ENCODE peak calls at places on chromosome 4, in seven cellular contexts. B, Z, I, U, M, C and A are unnamed samples.

GRCh38 chr4:112185740-112186670 is 40.8 kb downstream of the FAM241A start:
- DNase-seq in C (no peak), Z (no peak), U (no peak), M (no peak), B (no peak), I (no peak), A (no peak)

GRCh38 chr4:152935138-152935537 is 985 bp upstream of the FHDC1 start:
- DNase-seq in B (peak; percentile 65), Z (no peak), M (no peak), I (no peak), C (no peak), U (peak; percentile 82), A (no peak)

GRCh38 chr4:165506780-165507305 is 128.0 kb downstream of the CPE start:
- DNase-seq in B (no peak), U (no peak), Z (no peak), M (no peak), C (peak; percentile 20), I (no peak), A (no peak)

GRCh38 chr4:103915224-103915869 is 195.6 kb upstream of the TACR3 start:
- DNase-seq in M (no peak), Z (no peak), B (no peak), C (peak; percentile 1), U (no peak), I (no peak), A (peak; percentile 4)

GRCh38 chr4:88027611-88028608 is 20.5 kb downstream of the PKD2 start:
- DNase-seq in U (no peak), M (no peak), C (peak; percentile 95), B (no peak), I (no peak), Z (peak; percentile 91), A (peak; percentile 72)

GRCh38 chr4:7052923-7053715 is 9.9 kb downstream of the TADA2B start:
- DNase-seq in Z (no peak), I (no peak), U (no peak), M (no peak), C (peak; percentile 44), B (no peak), A (no peak)

GRCh38 chr4:95317124-95317820 is 231.5 kb downstream of the UNC5C start:
- DNase-seq in I (no peak), C (no peak), B (no peak), M (no peak), U (no peak), Z (no peak), A (no peak)

GRCh38 chr4:96521046-96521536 is 681.2 kb downstream of the PDHA2 start:
- DNase-seq in I (no peak), B (no peak), Z (no peak), C (no peak), M (no peak), U (no peak), A (no peak)

GRCh38 chr4:101415962-101416361 is 68.6 kb upstream of the PPP3CA start:
- DNase-seq in U (no peak), C (no peak), Z (no peak), M (no peak), B (no peak), I (no peak), A (no peak)

GRCh38 chr4:37873383-37873782 is 17.5 kb upstream of the TBC1D1 start:
- DNase-seq in M (no peak), B (no peak), C (peak; percentile 64), Z (peak; percentile 22), U (no peak), I (no peak), A (peak; percentile 68)

GRCh38 chr4:6263541-6264540 is 5.8 kb upstream of the WFS1 start:
- DNase-seq in I (no peak), U (no peak), B (peak; percentile 57), C (peak; percentile 46), Z (no peak), M (peak; percentile 17), A (no peak)

GRCh38 chr4:2469192-2469984 is 482 bp downstream of the RNF4 start:
- DNase-seq in I (no peak), M (peak; percentile 78), C (peak; percentile 42), B (peak; percentile 33), Z (no peak), U (peak; percentile 67), A (peak; percentile 41)

GRCh38 chr4:157115613-157116340 is 39.8 kb downstream of the GLRB start:
- DNase-seq in I (no peak), Z (no peak), M (no peak), B (no peak), U (no peak), C (peak; percentile 87), A (peak; percentile 36)

GRCh38 chr4:174138616-174139015 is 144.9 kb downstream of the FBXO8 start:
- DNase-seq in Z (no peak), M (no peak), U (no peak), I (no peak), C (no peak), B (no peak), A (no peak)

GRCh38 chr4:119646347-119647071 is 17.9 kb upstream of the PDE5A start:
- DNase-seq in C (peak; percentile 81), B (no peak), Z (no peak), M (no peak), I (no peak), U (no peak), A (no peak)

GRCh38 chr4:68129793-68130192 is at the start of gene TMPRSS11F:
- DNase-seq in B (peak; percentile 56), U (no peak), C (no peak), Z (peak; percentile 96), M (no peak), I (no peak), A (peak; percentile 52)

GRCh38 chr4:82864336-82865001 is 26.5 kb downstream of the SEC31A start:
- DNase-seq in I (no peak), M (no peak), B (no peak), C (no peak), U (no peak), Z (no peak), A (no peak)

GRCh38 chr4:164509951-164510350 is 244.0 kb upstream of the SMIM31 start:
- DNase-seq in I (no peak), M (no peak), U (no peak), Z (no peak), C (peak; percentile 16), B (no peak), A (peak; percentile 35)

GRCh38 chr4:26061248-26061986 is 147.4 kb downstream of the SMIM20 start:
- DNase-seq in Z (no peak), U (no peak), B (peak; percentile 31), I (no peak), M (no peak), C (peak; percentile 40), A (peak; percentile 23)

GRCh38 chr4:2794707-2795557 is 2.0 kb downstream of the SH3BP2 start:
- DNase-seq in Z (no peak), C (peak; percentile 84), I (peak; percentile 30), B (no peak), U (peak; percentile 61), M (no peak), A (no peak)

GRCh38 chr4:128549636-128550035 is 259.9 kb upstream of the JADE1 start:
- DNase-seq in M (no peak), C (no peak), U (no peak), I (no peak), B (no peak), Z (no peak), A (no peak)
- H3K27ac ChIP-seq in M (no peak overlapping the region), C (no peak overlapping the region), U (no peak overlapping the region), I (no peak overlapping the region), B (no peak overlapping the region), Z (no peak overlapping the region), A (no peak overlapping the region)

DNA sequence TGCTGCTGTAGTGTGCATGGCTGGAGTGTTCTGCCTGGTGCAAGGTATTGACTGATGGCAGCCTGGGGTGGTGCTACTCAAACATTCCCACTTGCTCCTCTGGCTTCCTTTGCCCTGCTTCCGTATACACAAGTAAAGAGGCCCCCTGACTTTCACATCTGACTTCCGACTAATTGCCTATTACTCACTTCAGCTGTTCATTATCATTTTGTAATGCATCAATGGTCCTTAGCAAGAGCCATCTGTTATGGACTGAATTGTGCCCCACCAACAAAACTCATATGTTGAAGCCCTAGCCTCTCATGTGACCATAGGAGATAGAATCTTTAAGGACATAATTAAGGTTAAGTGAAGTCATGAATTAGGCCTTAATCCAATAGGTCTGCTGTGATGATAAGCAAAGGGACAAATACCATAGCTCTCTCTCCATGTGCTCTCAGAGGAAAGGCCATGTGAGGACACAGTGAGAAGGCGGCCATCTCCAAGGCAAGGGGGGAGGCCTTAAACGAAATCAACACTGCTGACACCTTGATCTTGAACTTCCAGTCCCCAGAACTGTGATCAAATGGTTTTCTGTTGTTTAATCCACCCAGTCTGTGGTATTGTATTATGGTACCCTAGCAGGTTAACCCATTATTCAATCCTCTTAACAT is 122.6 kb upstream of the CLNK start:
- DNase-seq in M (no peak), B (no peak), C (no peak), U (no peak), Z (no peak), I (no peak), A (no peak)
- H3K27ac ChIP-seq in M (no peak overlapping the region), B (no peak overlapping the region), C (no peak overlapping the region), U (no peak overlapping the region), Z (no peak overlapping the region), I (no peak overlapping the region), A (no peak overlapping the region)

GRCh38 chr4:81621490-81621889 is 149.8 kb upstream of the RASGEF1B start:
- DNase-seq in M (no peak), B (no peak), Z (no peak), C (no peak), I (no peak), U (no peak), A (no peak)

GRCh38 chr4:81622028-81622427 is 150.3 kb upstream of the RASGEF1B start:
- DNase-seq in M (no peak), U (no peak), I (no peak), C (no peak), B (peak; percentile 9), Z (no peak), A (no peak)

GRCh38 chr4:81622474-81623198 is 150.9 kb upstream of the RASGEF1B start:
- DNase-seq in U (no peak), C (no peak), Z (no peak), M (no peak), B (no peak), I (no peak), A (no peak)

GRCh38 chr4:81620442-81620841 is 148.7 kb upstream of the RASGEF1B start:
- DNase-seq in C (no peak), M (no peak), Z (peak; percentile 45), B (no peak), I (no peak), U (no peak), A (no peak)

GRCh38 chr4:81617569-81617968 is 145.9 kb upstream of the RASGEF1B start:
- DNase-seq in M (no peak), B (no peak), Z (no peak), I (no peak), U (no peak), C (no peak), A (no peak)
- H3K27ac ChIP-seq in M (no peak overlapping the region), B (no peak overlapping the region), Z (no peak overlapping the region), I (no peak overlapping the region), U (no peak overlapping the region), C (no peak overlapping the region), A (no peak overlapping the region)

DNA sequence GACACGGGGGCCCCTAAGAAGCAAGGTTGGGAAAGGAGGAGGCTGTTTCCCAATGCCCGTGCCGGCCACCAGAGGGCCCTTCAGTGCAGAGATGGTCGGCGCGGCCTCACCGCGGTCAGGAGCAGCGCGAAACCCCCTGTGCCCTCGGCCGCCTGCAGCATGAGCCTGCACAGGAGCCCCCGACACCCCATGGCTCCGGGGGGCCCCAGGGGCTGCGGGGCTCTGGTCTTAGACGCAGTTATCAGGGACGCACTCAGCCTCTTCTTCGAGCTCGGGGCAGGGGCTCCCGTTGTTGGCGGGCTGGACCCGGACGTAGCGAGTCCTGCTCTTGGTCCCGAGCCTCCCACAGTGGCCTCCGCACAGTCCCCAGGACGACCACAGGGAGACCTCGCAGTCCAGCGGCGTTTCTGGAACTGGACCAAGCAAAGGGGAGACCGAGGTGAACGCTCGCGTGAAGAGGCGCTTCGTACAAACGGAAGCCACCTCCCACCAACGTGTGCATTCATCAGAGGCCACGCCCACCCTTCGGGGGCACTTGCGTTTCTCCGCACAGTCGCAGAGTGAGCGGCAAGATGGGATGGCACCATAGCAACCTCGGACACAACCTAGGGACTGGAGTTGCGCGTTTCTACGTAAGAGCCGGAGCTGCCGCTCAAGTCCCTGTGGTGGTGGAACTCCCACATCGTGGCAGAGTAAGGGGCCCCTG is 5.0 kb downstream of the SPON2 start:
- DNase-seq in C (peak; percentile 88), I (peak; percentile 71), U (peak; percentile 86), Z (no peak), M (peak; percentile 91), B (peak; percentile 77), A (peak; percentile 52)
- H3K27ac ChIP-seq in C (peak overlapping the region; percentile 34), I (peak overlapping the region; percentile 70), U (peak overlapping the region; percentile 27), Z (no peak overlapping the region), M (peak overlapping the region; percentile 70), B (no peak overlapping the region), A (peak overlapping the region; percentile 64)